ENCODE peak calls at places on chromosomes 3 and 15, in six cellular contexts. P is activated T-cell treated with anti-CD3 and anti-CD28 coated beads for 4 hours, H is activated gamma-delta T cell treated with Interleukin-2 at 50 U/mL for 16 hours, L is Right ventricle myocardium superior, N is endothelial cell, J is mesenchymal stem cell. E is an unnamed sample.

GRCh38 chr3:11236588-11237461 is 35.4 kb upstream of the ATG7 start:
- DNase-seq in P (peak; percentile 81), H (peak; percentile 81), L (peak; percentile 56), N (peak; percentile 75), J (peak; percentile 50), E (peak; percentile 56)

GRCh38 chr3:9884555-9885165 is 4.6 kb upstream of the CIDEC start:
- DNase-seq in P (no peak), H (no peak), L (no peak), N (no peak), J (peak; percentile 93), E (peak; percentile 95)

GRCh38 chr15:100947760-100948429 is 28.7 kb downstream of the LRRK1 start:
- DNase-seq in P (no peak), H (no peak), L (no peak), N (no peak), J (no peak), E (no peak)

GRCh38 chr3:12922299-12922698 is 80.9 kb upstream of the RPL32 start:
- DNase-seq in P (no peak), H (no peak), L (no peak), N (no peak), J (no peak), E (no peak)

GRCh38 chr3:24088782-24089181 is 143.7 kb downstream of the NR1D2 start:
- DNase-seq in P (no peak), H (no peak), L (no peak), N (no peak), J (peak; percentile 17), E (no peak)

GRCh38 chr3:171548918-171549317 is 88.7 kb upstream of the TNIK start:
- DNase-seq in P (no peak), H (no peak), L (no peak), N (no peak), J (peak; percentile 31), E (no peak)

GRCh38 chr3:162719684-162720341 is 1223.2 kb downstream of the OTOL1 start:
- DNase-seq in P (no peak), H (no peak), L (no peak), N (no peak), J (peak; percentile 84), E (peak; percentile 82)

GRCh38 chr3:45582407-45582806 is 12.1 kb upstream of the LIMD1 start:
- DNase-seq in P (no peak), H (no peak), L (no peak), N (no peak), J (peak; percentile 42), E (no peak)

GRCh38 chr3:115862824-115863223 is 239.5 kb downstream of the GAP43 start:
- DNase-seq in P (no peak), H (no peak), L (no peak), N (no peak), J (no peak), E (no peak)

GRCh38 chr3:170220871-170221270 is 1.4 kb upstream of the PRKCI start:
- DNase-seq in P (no peak), H (no peak), L (no peak), N (no peak), J (peak; percentile 50), E (peak; percentile 8)

GRCh38 chr3:153273767-153274443 is 111.9 kb downstream of the RAP2B start:
- DNase-seq in P (no peak), H (no peak), L (no peak), N (no peak), J (no peak), E (no peak)

E was measured in LoVo.